ENCODE peak calls at places on chromosomes 11 and 22, in six cellular contexts. One of them, this sample, is unnamed.
A peak's percentile ranks its signal among the peaks of the same experiment; 100 is the strongest.

GRCh38 chr11:35035894-35036408 is 103.0 kb upstream of the CD44 start:
- DNase-seq in H1: no peak
- DNase-seq in K562: no peak
- DNase-seq in SK-N-SH: no peak
- DNase-seq in GM12878: peak; percentile 85
- DNase-seq in HepG2: no peak
- DNase-seq in this sample: peak; percentile 94

GRCh38 chr11:45180888-45181594 is 34.6 kb downstream of the PRDM11 start:
- DNase-seq in H1: no peak
- DNase-seq in K562: peak; percentile 86
- DNase-seq in SK-N-SH: peak; percentile 87
- DNase-seq in GM12878: no peak
- DNase-seq in HepG2: no peak
- DNase-seq in this sample: peak; percentile 24

GRCh38 chr11:129643031-129643721 is 172.5 kb upstream of the TMEM45B start:
- DNase-seq in H1: no peak
- DNase-seq in K562: no peak
- DNase-seq in SK-N-SH: no peak
- DNase-seq in GM12878: no peak
- DNase-seq in HepG2: no peak
- DNase-seq in this sample: no peak

GRCh38 chr11:84855846-84856245 is 771.3 kb downstream of the DLG2 start:
- DNase-seq in H1: no peak
- DNase-seq in K562: no peak
- DNase-seq in SK-N-SH: no peak
- DNase-seq in GM12878: no peak
- DNase-seq in HepG2: no peak
- DNase-seq in this sample: no peak

GRCh38 chr11:11995601-11996000 is 12.8 kb downstream of the DKK3 start:
- DNase-seq in H1: no peak
- DNase-seq in K562: no peak
- DNase-seq in SK-N-SH: no peak
- DNase-seq in GM12878: no peak
- DNase-seq in HepG2: no peak
- DNase-seq in this sample: no peak

GRCh38 chr11:62137881-62138629 is 14.2 kb downstream of the INCENP start:
- DNase-seq in H1: no peak
- DNase-seq in K562: no peak
- DNase-seq in SK-N-SH: peak; percentile 6
- DNase-seq in GM12878: no peak
- DNase-seq in HepG2: no peak
- DNase-seq in this sample: no peak

GRCh38 chr11:11135820-11136476 is 217.1 kb downstream of the CSNK2A3 start:
- DNase-seq in H1: no peak
- DNase-seq in K562: no peak
- DNase-seq in SK-N-SH: no peak
- DNase-seq in GM12878: no peak
- DNase-seq in HepG2: no peak
- DNase-seq in this sample: no peak

GRCh38 chr11:48107188-48107704 is 109.4 kb upstream of the OR4B1 start:
- DNase-seq in H1: no peak
- DNase-seq in K562: no peak
- DNase-seq in SK-N-SH: no peak
- DNase-seq in GM12878: peak; percentile 66
- DNase-seq in HepG2: no peak
- DNase-seq in this sample: no peak

GRCh38 chr11:19244084-19244483 is 3.3 kb upstream of the E2F8 start:
- DNase-seq in H1: no peak
- DNase-seq in K562: no peak
- DNase-seq in SK-N-SH: no peak
- DNase-seq in GM12878: no peak
- DNase-seq in HepG2: peak; percentile 28
- DNase-seq in this sample: peak; percentile 79

GRCh38 chr22:17773606-17774205 is 563 bp downstream of the BID start:
- DNase-seq in H1: peak; percentile 81
- DNase-seq in K562: peak; percentile 88
- DNase-seq in SK-N-SH: peak; percentile 93
- DNase-seq in GM12878: no peak
- DNase-seq in HepG2: peak; percentile 35
- DNase-seq in this sample: no peak
- TF ChIP-seq POLR2AphosphoS5 in H1: peak; percentile 57
- TF ChIP-seq POLR2AphosphoS5 in K562: no peak
- TF ChIP-seq POLR2AphosphoS5 in SK-N-SH: no peak
- TF ChIP-seq POLR2AphosphoS5 in GM12878: no peak
- TF ChIP-seq POLR2AphosphoS5 in HepG2: peak; percentile 29
- TF ChIP-seq POLR2AphosphoS5 in this sample: no peak

GRCh38 chr11:122068096-122068495 is 47.9 kb downstream of the BLID start:
- DNase-seq in H1: no peak
- DNase-seq in K562: no peak
- DNase-seq in SK-N-SH: no peak
- DNase-seq in GM12878: no peak
- DNase-seq in HepG2: no peak
- DNase-seq in this sample: no peak

GRCh38 chr11:122074022-122074421 is 42.0 kb downstream of the BLID start:
- DNase-seq in H1: no peak
- DNase-seq in K562: no peak
- DNase-seq in SK-N-SH: no peak
- DNase-seq in GM12878: no peak
- DNase-seq in HepG2: no peak
- DNase-seq in this sample: no peak

GRCh38 chr11:122075016-122075415 is 41.0 kb downstream of the BLID start:
- DNase-seq in H1: no peak
- DNase-seq in K562: no peak
- DNase-seq in SK-N-SH: no peak
- DNase-seq in GM12878: no peak
- DNase-seq in HepG2: no peak
- DNase-seq in this sample: no peak

GRCh38 chr11:122069946-122070345 is 46.1 kb downstream of the BLID start:
- DNase-seq in H1: no peak
- DNase-seq in K562: no peak
- DNase-seq in SK-N-SH: peak; percentile 65
- DNase-seq in GM12878: no peak
- DNase-seq in HepG2: peak; percentile 7
- DNase-seq in this sample: no peak

GRCh38 chr11:122071680-122072321 is 44.2 kb downstream of the BLID start:
- DNase-seq in H1: no peak
- DNase-seq in K562: no peak
- DNase-seq in SK-N-SH: no peak
- DNase-seq in GM12878: no peak
- DNase-seq in HepG2: no peak
- DNase-seq in this sample: no peak
- TF ChIP-seq GABPA in H1: no peak
- TF ChIP-seq GABPA in K562: no peak
- TF ChIP-seq GABPA in SK-N-SH: no peak
- TF ChIP-seq GABPA in GM12878: no peak
- TF ChIP-seq GABPA in HepG2: no peak
- TF ChIP-seq GABPA in this sample: no peak

GRCh38 chr22:42564699-42565098 is 10.9 kb downstream of the SERHL2 start:
- DNase-seq in H1: no peak
- DNase-seq in K562: no peak
- DNase-seq in SK-N-SH: no peak
- DNase-seq in GM12878: no peak
- DNase-seq in HepG2: no peak
- DNase-seq in this sample: no peak
- H3K4me3 ChIP-seq in H1: no peak overlapping the region
- H3K4me3 ChIP-seq in K562: no peak overlapping the region
- H3K4me3 ChIP-seq in SK-N-SH: no peak overlapping the region
- H3K4me3 ChIP-seq in GM12878: no peak overlapping the region
- H3K4me3 ChIP-seq in HepG2: no peak overlapping the region
- H3K4me3 ChIP-seq in this sample: no peak overlapping the region

DNA sequence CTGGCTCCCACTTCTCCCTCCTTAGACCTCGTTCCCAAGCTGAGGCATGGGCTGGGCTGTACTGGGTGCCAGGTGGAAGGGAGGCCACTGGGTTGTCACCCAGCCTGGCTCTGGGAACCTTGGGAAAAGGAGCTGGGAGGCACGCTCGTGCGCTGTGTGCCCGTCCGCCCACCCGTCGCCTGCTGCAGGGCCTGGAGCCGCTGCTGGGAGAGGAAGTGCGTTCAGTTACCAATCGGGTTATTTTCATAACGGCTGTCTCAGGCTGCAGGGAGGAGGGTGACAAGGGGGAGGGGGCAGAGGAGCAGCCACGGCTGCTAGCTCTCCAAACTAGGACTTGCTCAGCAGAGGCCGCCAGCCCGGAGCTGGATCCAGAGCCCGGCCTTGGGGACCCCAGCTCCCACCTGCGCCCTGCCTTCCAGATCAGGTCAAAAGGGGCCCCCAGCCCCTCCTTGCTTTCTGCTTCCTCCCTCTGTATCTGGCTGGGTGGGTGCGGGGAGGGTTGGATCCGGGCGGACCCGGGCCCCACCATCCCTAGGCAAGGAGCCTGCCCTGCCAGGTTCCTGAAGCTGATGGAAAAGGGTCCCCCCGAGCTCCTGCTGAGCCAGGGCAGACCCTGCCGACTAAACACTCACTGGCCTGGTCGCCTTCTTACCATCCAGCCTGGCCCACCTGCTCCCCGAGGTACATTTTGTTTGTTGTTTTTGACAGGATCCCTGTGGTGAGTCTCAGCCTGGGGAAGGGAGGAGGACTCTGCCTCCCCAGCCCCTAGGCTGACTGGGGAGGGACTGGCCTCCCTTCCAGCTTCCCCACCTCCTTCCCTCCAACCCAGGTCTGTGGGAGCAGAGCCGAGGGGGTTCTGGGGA is 14.3 kb downstream of the DGKZ start:
- DNase-seq in H1: no peak
- DNase-seq in K562: peak; percentile 50
- DNase-seq in SK-N-SH: peak; percentile 88
- DNase-seq in GM12878: peak; percentile 44
- DNase-seq in HepG2: no peak
- DNase-seq in this sample: peak; percentile 94
- TF ChIP-seq POLR2AphosphoS5 in H1: no peak
- TF ChIP-seq POLR2AphosphoS5 in K562: no peak
- TF ChIP-seq POLR2AphosphoS5 in SK-N-SH: no peak
- TF ChIP-seq POLR2AphosphoS5 in GM12878: peak; percentile 83
- TF ChIP-seq POLR2AphosphoS5 in HepG2: no peak
- TF ChIP-seq POLR2AphosphoS5 in this sample: peak; percentile 68

DNA sequence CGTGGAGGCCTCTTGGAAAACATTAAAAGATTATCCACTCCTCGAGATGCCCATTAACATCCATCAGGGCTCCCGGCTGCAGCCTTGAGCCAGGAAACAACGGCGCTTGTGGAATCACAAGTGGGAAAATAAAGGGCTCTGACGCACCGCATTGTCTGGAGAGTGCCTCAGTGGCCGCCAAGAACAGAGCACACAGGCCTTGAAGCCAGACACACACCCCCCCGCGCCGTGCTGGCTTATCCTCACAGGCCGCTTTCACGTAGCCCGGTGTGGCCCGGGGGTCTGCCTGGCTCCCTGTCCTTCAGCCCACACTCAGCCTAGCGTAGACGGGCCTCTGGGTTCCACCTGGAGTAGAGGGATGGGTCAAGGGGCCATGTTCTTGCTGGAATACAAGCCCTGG is 1020.5 kb downstream of the BRD1 start:
- DNase-seq in H1: no peak
- DNase-seq in K562: no peak
- DNase-seq in SK-N-SH: no peak
- DNase-seq in GM12878: no peak
- DNase-seq in HepG2: no peak
- DNase-seq in this sample: no peak
- TF ChIP-seq GABPA in H1: no peak
- TF ChIP-seq GABPA in K562: no peak
- TF ChIP-seq GABPA in SK-N-SH: no peak
- TF ChIP-seq GABPA in GM12878: no peak
- TF ChIP-seq GABPA in HepG2: no peak
- TF ChIP-seq GABPA in this sample: no peak

DNA sequence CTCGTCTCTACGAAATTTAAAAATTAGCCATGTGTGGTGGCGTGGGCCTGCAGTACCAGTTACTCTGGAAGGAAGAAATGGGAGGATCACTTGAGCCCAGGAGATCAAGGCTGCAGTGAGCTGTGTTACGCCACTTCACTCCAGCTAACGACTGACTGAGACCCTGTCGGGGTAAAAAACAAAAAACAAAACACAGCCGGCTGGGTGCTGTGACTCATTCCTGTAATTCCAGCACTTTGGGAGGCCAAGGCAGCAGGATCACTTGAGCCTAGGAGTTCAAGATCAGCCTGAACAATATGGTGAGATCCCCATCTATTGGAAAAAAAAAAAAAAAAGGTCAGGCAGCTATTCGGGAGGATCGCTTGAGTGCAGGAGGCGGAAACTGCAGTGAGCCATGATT is 2.4 kb downstream of the PAFAH1B2 start:
- DNase-seq in H1: no peak
- DNase-seq in K562: no peak
- DNase-seq in SK-N-SH: no peak
- DNase-seq in GM12878: no peak
- DNase-seq in HepG2: no peak
- DNase-seq in this sample: no peak
- H3K4me3 ChIP-seq in H1: no peak overlapping the region
- H3K4me3 ChIP-seq in K562: no peak overlapping the region
- H3K4me3 ChIP-seq in SK-N-SH: no peak overlapping the region
- H3K4me3 ChIP-seq in GM12878: peak overlapping the region; percentile 21
- H3K4me3 ChIP-seq in HepG2: no peak overlapping the region
- H3K4me3 ChIP-seq in this sample: no peak overlapping the region

GRCh38 chr11:58926251-58926650 is 13.0 kb upstream of the GLYATL1 start:
- DNase-seq in H1: no peak
- DNase-seq in K562: no peak
- DNase-seq in SK-N-SH: no peak
- DNase-seq in GM12878: no peak
- DNase-seq in HepG2: peak; percentile 70
- DNase-seq in this sample: no peak
- TF ChIP-seq POLR2AphosphoS5 in H1: no peak
- TF ChIP-seq POLR2AphosphoS5 in K562: no peak
- TF ChIP-seq POLR2AphosphoS5 in SK-N-SH: no peak
- TF ChIP-seq POLR2AphosphoS5 in GM12878: no peak
- TF ChIP-seq POLR2AphosphoS5 in HepG2: no peak
- TF ChIP-seq POLR2AphosphoS5 in this sample: no peak

GRCh38 chr11:65473275-65473860 is 25.5 kb upstream of the MALAT1 start:
- DNase-seq in H1: no peak
- DNase-seq in K562: no peak
- DNase-seq in SK-N-SH: no peak
- DNase-seq in GM12878: no peak
- DNase-seq in HepG2: no peak
- DNase-seq in this sample: no peak

GRCh38 chr11:65471410-65471762 is 27.5 kb upstream of the MALAT1 start:
- DNase-seq in H1: peak; percentile 66
- DNase-seq in K562: peak; percentile 70
- DNase-seq in SK-N-SH: peak; percentile 70
- DNase-seq in GM12878: no peak
- DNase-seq in HepG2: peak; percentile 73
- DNase-seq in this sample: peak; percentile 78

GRCh38 chr11:65470433-65470832 is 28.4 kb upstream of the MALAT1 start:
- DNase-seq in H1: no peak
- DNase-seq in K562: no peak
- DNase-seq in SK-N-SH: no peak
- DNase-seq in GM12878: no peak
- DNase-seq in HepG2: no peak
- DNase-seq in this sample: no peak

DNA sequence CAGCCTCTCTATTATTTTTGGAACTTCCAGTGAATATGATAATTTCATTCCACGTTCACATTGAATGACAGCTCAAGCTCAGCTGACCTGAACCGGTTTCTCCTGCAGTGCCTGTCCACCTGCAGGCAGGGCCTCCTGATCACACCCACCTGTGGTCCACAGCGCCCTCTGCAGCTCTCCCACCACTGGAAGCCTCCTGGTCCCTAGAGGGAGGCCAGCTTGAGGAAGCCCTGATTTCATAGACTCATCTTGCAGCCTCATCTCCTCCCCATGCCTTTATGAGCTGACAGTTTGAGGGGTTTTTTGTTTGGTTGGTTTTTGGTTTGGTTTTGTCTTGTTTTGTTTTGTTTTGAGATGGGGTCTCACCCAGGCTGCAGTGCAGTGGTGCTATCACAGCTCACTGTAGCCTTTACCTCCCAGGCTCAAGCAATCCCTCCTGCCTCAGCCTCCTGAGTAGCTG is 29.9 kb upstream of the MALAT1 start:
- DNase-seq in H1: peak; percentile 88
- DNase-seq in K562: peak; percentile 69
- DNase-seq in SK-N-SH: peak; percentile 66
- DNase-seq in GM12878: no peak
- DNase-seq in HepG2: peak; percentile 76
- DNase-seq in this sample: peak; percentile 77
- TF ChIP-seq GABPA in H1: no peak
- TF ChIP-seq GABPA in K562: no peak
- TF ChIP-seq GABPA in SK-N-SH: no peak
- TF ChIP-seq GABPA in GM12878: no peak
- TF ChIP-seq GABPA in HepG2: no peak
- TF ChIP-seq GABPA in this sample: no peak